ENCODE peak calls at places on chromosomes 5 and 9, in five cellular contexts. N, S, G, V and Y are unnamed samples.

GRCh38 chr5:41843456-41844112 is 26.6 kb downstream of the OXCT1 start:
- DNase-seq in N (no peak), S (no peak), G (peak), V (no peak), Y (peak)

GRCh38 chr9:9914174-9914573 is 698.6 kb downstream of the PTPRD start:
- DNase-seq in N (no peak), S (no peak), G (no peak), V (no peak), Y (no peak)

GRCh38 chr5:172777381-172778222 is 6.6 kb upstream of the DUSP1 start:
- DNase-seq in N (peak), S (peak), G (peak), V (peak), Y (peak)

GRCh38 chr9:133585481-133586367 is 23.5 kb downstream of the FAM163B start:
- DNase-seq in N (no peak), S (no peak), G (no peak), V (no peak), Y (no peak)

GRCh38 chr9:137774775-137775386 is 102.7 kb upstream of the CACNA1B start:
- DNase-seq in N (no peak), S (no peak), G (no peak), V (no peak), Y (no peak)

GRCh38 chr9:107755267-107755666 is 265.7 kb upstream of the KLF4 start:
- DNase-seq in N (no peak), S (no peak), G (peak), V (no peak), Y (no peak)

GRCh38 chr9:111231801-111232580 is 98.0 kb downstream of the OR2K2 start:
- DNase-seq in N (no peak), S (no peak), G (no peak), V (no peak), Y (no peak)

GRCh38 chr9:138007566-138008080 is 130.0 kb downstream of the CACNA1B start:
- DNase-seq in N (no peak), S (no peak), G (no peak), V (no peak), Y (no peak)

GRCh38 chr9:92064711-92065110 is 50.5 kb downstream of the SPTLC1 start:
- DNase-seq in N (no peak), S (no peak), G (no peak), V (no peak), Y (no peak)

GRCh38 chr5:98397081-98397480 is 376.4 kb upstream of the RGMB start:
- DNase-seq in N (no peak), S (no peak), G (no peak), V (no peak), Y (no peak)